ENCODE peak calls at places on chromosomes 6 and 20, in ten cellular contexts. One of them, this sample, is unnamed.

GRCh38 chr6:96795481-96795880 is 41.8 kb downstream of the GPR63 start:
- DNase-seq in MM.1S: peak
- DNase-seq in NCI-H2029: no peak
- DNase-seq in A549: no peak
- DNase-seq in hippocampal formation: no peak
- DNase-seq in OCI-LY7: no peak
- DNase-seq in nephron progenitor cell: no peak
- DNase-seq in AG08395: no peak
- DNase-seq in cardiac muscle cell: no peak
- DNase-seq in stomach: no peak
- DNase-seq in this sample: no peak

GRCh38 chr20:50014570-50015562 is 32.1 kb downstream of the SNAI1 start:
- DNase-seq in MM.1S: no peak
- DNase-seq in NCI-H2029: no peak
- DNase-seq in A549: no peak
- DNase-seq in hippocampal formation: no peak
- DNase-seq in OCI-LY7: no peak
- DNase-seq in nephron progenitor cell: peak
- DNase-seq in AG08395: peak
- DNase-seq in cardiac muscle cell: no peak
- DNase-seq in stomach: no peak
- DNase-seq in this sample: no peak

GRCh38 chr6:135842618-135843392 is 8.7 kb upstream of the PDE7B start:
- DNase-seq in MM.1S: no peak
- DNase-seq in NCI-H2029: no peak
- DNase-seq in A549: no peak
- DNase-seq in hippocampal formation: no peak
- DNase-seq in OCI-LY7: no peak
- DNase-seq in nephron progenitor cell: no peak
- DNase-seq in AG08395: no peak
- DNase-seq in cardiac muscle cell: no peak
- DNase-seq in stomach: no peak
- DNase-seq in this sample: no peak

GRCh38 chr20:31695849-31696804 is 26.5 kb downstream of the BCL2L1 start:
- DNase-seq in MM.1S: no peak
- DNase-seq in NCI-H2029: no peak
- DNase-seq in A549: peak
- DNase-seq in hippocampal formation: no peak
- DNase-seq in OCI-LY7: no peak
- DNase-seq in nephron progenitor cell: no peak
- DNase-seq in AG08395: peak
- DNase-seq in cardiac muscle cell: peak
- DNase-seq in stomach: no peak
- DNase-seq in this sample: no peak

GRCh38 chr20:10359621-10360040 is 74.4 kb downstream of the MKKS start:
- DNase-seq in MM.1S: no peak
- DNase-seq in NCI-H2029: no peak
- DNase-seq in A549: no peak
- DNase-seq in hippocampal formation: no peak
- DNase-seq in OCI-LY7: no peak
- DNase-seq in nephron progenitor cell: no peak
- DNase-seq in AG08395: no peak
- DNase-seq in cardiac muscle cell: peak
- DNase-seq in stomach: no peak
- DNase-seq in this sample: no peak

GRCh38 chr6:5205877-5206840 is 54.6 kb downstream of the LYRM4 start:
- DNase-seq in MM.1S: no peak
- DNase-seq in NCI-H2029: peak
- DNase-seq in A549: peak
- DNase-seq in hippocampal formation: peak
- DNase-seq in OCI-LY7: no peak
- DNase-seq in nephron progenitor cell: no peak
- DNase-seq in AG08395: peak
- DNase-seq in cardiac muscle cell: peak
- DNase-seq in stomach: peak
- DNase-seq in this sample: peak

GRCh38 chr6:88165877-88166492 is at the start of gene CNR1:
- DNase-seq in MM.1S: peak
- DNase-seq in NCI-H2029: peak
- DNase-seq in A549: peak
- DNase-seq in hippocampal formation: no peak
- DNase-seq in OCI-LY7: peak
- DNase-seq in nephron progenitor cell: peak
- DNase-seq in AG08395: peak
- DNase-seq in cardiac muscle cell: peak
- DNase-seq in stomach: peak
- DNase-seq in this sample: no peak

GRCh38 chr6:33080127-33081089 is 4.6 kb downstream of the HLA-DPB1 start:
- DNase-seq in MM.1S: no peak
- DNase-seq in NCI-H2029: no peak
- DNase-seq in A549: no peak
- DNase-seq in hippocampal formation: peak
- DNase-seq in OCI-LY7: no peak
- DNase-seq in nephron progenitor cell: peak
- DNase-seq in AG08395: peak
- DNase-seq in cardiac muscle cell: peak
- DNase-seq in stomach: no peak
- DNase-seq in this sample: no peak

GRCh38 chr6:142474446-142475289 is 172.9 kb downstream of the ADGRG6 start:
- DNase-seq in MM.1S: peak
- DNase-seq in NCI-H2029: no peak
- DNase-seq in A549: peak
- DNase-seq in hippocampal formation: no peak
- DNase-seq in OCI-LY7: peak
- DNase-seq in nephron progenitor cell: peak
- DNase-seq in AG08395: peak
- DNase-seq in cardiac muscle cell: peak
- DNase-seq in stomach: peak
- DNase-seq in this sample: peak

GRCh38 chr20:10006461-10006860 is 28.3 kb upstream of the ANKEF1 start:
- DNase-seq in MM.1S: no peak
- DNase-seq in NCI-H2029: no peak
- DNase-seq in A549: no peak
- DNase-seq in hippocampal formation: no peak
- DNase-seq in OCI-LY7: no peak
- DNase-seq in nephron progenitor cell: no peak
- DNase-seq in AG08395: no peak
- DNase-seq in cardiac muscle cell: no peak
- DNase-seq in stomach: no peak
- DNase-seq in this sample: no peak

GRCh38 chr20:63453029-63453523 is 19.4 kb downstream of the KCNQ2 start:
- DNase-seq in MM.1S: no peak
- DNase-seq in NCI-H2029: no peak
- DNase-seq in A549: peak
- DNase-seq in hippocampal formation: no peak
- DNase-seq in OCI-LY7: no peak
- DNase-seq in nephron progenitor cell: no peak
- DNase-seq in AG08395: peak
- DNase-seq in cardiac muscle cell: peak
- DNase-seq in stomach: no peak
- DNase-seq in this sample: peak

GRCh38 chr6:33217681-33218080 is 9.4 kb downstream of the RING1 start:
- DNase-seq in MM.1S: no peak
- DNase-seq in NCI-H2029: no peak
- DNase-seq in A549: no peak
- DNase-seq in hippocampal formation: no peak
- DNase-seq in OCI-LY7: no peak
- DNase-seq in nephron progenitor cell: no peak
- DNase-seq in AG08395: peak
- DNase-seq in cardiac muscle cell: no peak
- DNase-seq in stomach: no peak
- DNase-seq in this sample: no peak

GRCh38 chr6:88804701-88805100 is 158.7 kb downstream of the RNGTT start:
- DNase-seq in MM.1S: no peak
- DNase-seq in NCI-H2029: no peak
- DNase-seq in A549: no peak
- DNase-seq in hippocampal formation: no peak
- DNase-seq in OCI-LY7: no peak
- DNase-seq in nephron progenitor cell: no peak
- DNase-seq in AG08395: no peak
- DNase-seq in cardiac muscle cell: no peak
- DNase-seq in stomach: no peak
- DNase-seq in this sample: no peak

GRCh38 chr6:118377711-118378414 is 170.2 kb upstream of the PLN start:
- DNase-seq in MM.1S: no peak
- DNase-seq in NCI-H2029: peak
- DNase-seq in A549: no peak
- DNase-seq in hippocampal formation: no peak
- DNase-seq in OCI-LY7: no peak
- DNase-seq in nephron progenitor cell: peak
- DNase-seq in AG08395: no peak
- DNase-seq in cardiac muscle cell: no peak
- DNase-seq in stomach: no peak
- DNase-seq in this sample: no peak

GRCh38 chr6:73325656-73326055 is 28.4 kb downstream of the DPPA5 start:
- DNase-seq in MM.1S: no peak
- DNase-seq in NCI-H2029: no peak
- DNase-seq in A549: no peak
- DNase-seq in hippocampal formation: no peak
- DNase-seq in OCI-LY7: peak
- DNase-seq in nephron progenitor cell: no peak
- DNase-seq in AG08395: no peak
- DNase-seq in cardiac muscle cell: no peak
- DNase-seq in stomach: no peak
- DNase-seq in this sample: no peak

GRCh38 chr6:133889557-133890301 is 816 bp downstream of the TCF21 start:
- DNase-seq in MM.1S: no peak
- DNase-seq in NCI-H2029: no peak
- DNase-seq in A549: no peak
- DNase-seq in hippocampal formation: no peak
- DNase-seq in OCI-LY7: no peak
- DNase-seq in nephron progenitor cell: peak
- DNase-seq in AG08395: no peak
- DNase-seq in cardiac muscle cell: peak
- DNase-seq in stomach: no peak
- DNase-seq in this sample: no peak

GRCh38 chr20:55471052-55472006 is 534.0 kb downstream of the CBLN4 start:
- DNase-seq in MM.1S: no peak
- DNase-seq in NCI-H2029: no peak
- DNase-seq in A549: no peak
- DNase-seq in hippocampal formation: no peak
- DNase-seq in OCI-LY7: no peak
- DNase-seq in nephron progenitor cell: no peak
- DNase-seq in AG08395: no peak
- DNase-seq in cardiac muscle cell: no peak
- DNase-seq in stomach: no peak
- DNase-seq in this sample: no peak

GRCh38 chr6:142387997-142388815 is 86.4 kb downstream of the ADGRG6 start:
- DNase-seq in MM.1S: no peak
- DNase-seq in NCI-H2029: no peak
- DNase-seq in A549: peak
- DNase-seq in hippocampal formation: no peak
- DNase-seq in OCI-LY7: peak
- DNase-seq in nephron progenitor cell: no peak
- DNase-seq in AG08395: peak
- DNase-seq in cardiac muscle cell: peak
- DNase-seq in stomach: no peak
- DNase-seq in this sample: peak

GRCh38 chr6:25962368-25963127 is at the start of gene TRIM38:
- DNase-seq in MM.1S: peak
- DNase-seq in NCI-H2029: peak
- DNase-seq in A549: peak
- DNase-seq in hippocampal formation: peak
- DNase-seq in OCI-LY7: peak
- DNase-seq in nephron progenitor cell: no peak
- DNase-seq in AG08395: peak
- DNase-seq in cardiac muscle cell: peak
- DNase-seq in stomach: peak
- DNase-seq in this sample: peak

GRCh38 chr6:1103945-1104623 is 207.8 kb upstream of the FOXQ1 start:
- DNase-seq in MM.1S: no peak
- DNase-seq in NCI-H2029: no peak
- DNase-seq in A549: no peak
- DNase-seq in hippocampal formation: no peak
- DNase-seq in OCI-LY7: no peak
- DNase-seq in nephron progenitor cell: no peak
- DNase-seq in AG08395: peak
- DNase-seq in cardiac muscle cell: no peak
- DNase-seq in stomach: no peak
- DNase-seq in this sample: no peak

GRCh38 chr20:58307270-58307669 is 2.2 kb upstream of the RAB22A start:
- DNase-seq in MM.1S: no peak
- DNase-seq in NCI-H2029: no peak
- DNase-seq in A549: no peak
- DNase-seq in hippocampal formation: no peak
- DNase-seq in OCI-LY7: no peak
- DNase-seq in nephron progenitor cell: no peak
- DNase-seq in AG08395: no peak
- DNase-seq in cardiac muscle cell: no peak
- DNase-seq in stomach: no peak
- DNase-seq in this sample: no peak

GRCh38 chr6:159988983-159989454 is 20.1 kb downstream of the IGF2R start:
- DNase-seq in MM.1S: no peak
- DNase-seq in NCI-H2029: no peak
- DNase-seq in A549: no peak
- DNase-seq in hippocampal formation: no peak
- DNase-seq in OCI-LY7: no peak
- DNase-seq in nephron progenitor cell: no peak
- DNase-seq in AG08395: no peak
- DNase-seq in cardiac muscle cell: peak
- DNase-seq in stomach: no peak
- DNase-seq in this sample: peak

GRCh38 chr6:153015094-153015645 is 12.7 kb upstream of the MTRF1L start:
- DNase-seq in MM.1S: no peak
- DNase-seq in NCI-H2029: no peak
- DNase-seq in A549: no peak
- DNase-seq in hippocampal formation: no peak
- DNase-seq in OCI-LY7: no peak
- DNase-seq in nephron progenitor cell: no peak
- DNase-seq in AG08395: no peak
- DNase-seq in cardiac muscle cell: no peak
- DNase-seq in stomach: no peak
- DNase-seq in this sample: no peak

GRCh38 chr20:57482796-57483195 is 42.1 kb downstream of the CTCFL start:
- DNase-seq in MM.1S: no peak
- DNase-seq in NCI-H2029: no peak
- DNase-seq in A549: no peak
- DNase-seq in hippocampal formation: no peak
- DNase-seq in OCI-LY7: no peak
- DNase-seq in nephron progenitor cell: no peak
- DNase-seq in AG08395: no peak
- DNase-seq in cardiac muscle cell: no peak
- DNase-seq in stomach: no peak
- DNase-seq in this sample: no peak

GRCh38 chr6:3568396-3569082 is 111.7 kb upstream of the SLC22A23 start:
- DNase-seq in MM.1S: no peak
- DNase-seq in NCI-H2029: no peak
- DNase-seq in A549: peak
- DNase-seq in hippocampal formation: no peak
- DNase-seq in OCI-LY7: no peak
- DNase-seq in nephron progenitor cell: no peak
- DNase-seq in AG08395: no peak
- DNase-seq in cardiac muscle cell: peak
- DNase-seq in stomach: no peak
- DNase-seq in this sample: no peak

GRCh38 chr6:33817520-33817919 is 13.7 kb upstream of the MLN start:
- DNase-seq in MM.1S: no peak
- DNase-seq in NCI-H2029: peak
- DNase-seq in A549: no peak
- DNase-seq in hippocampal formation: no peak
- DNase-seq in OCI-LY7: no peak
- DNase-seq in nephron progenitor cell: no peak
- DNase-seq in AG08395: no peak
- DNase-seq in cardiac muscle cell: no peak
- DNase-seq in stomach: peak
- DNase-seq in this sample: no peak

GRCh38 chr20:49501917-49502316 is 19.4 kb upstream of the KCNB1 start:
- DNase-seq in MM.1S: no peak
- DNase-seq in NCI-H2029: no peak
- DNase-seq in A549: peak
- DNase-seq in hippocampal formation: no peak
- DNase-seq in OCI-LY7: peak
- DNase-seq in nephron progenitor cell: no peak
- DNase-seq in AG08395: no peak
- DNase-seq in cardiac muscle cell: peak
- DNase-seq in stomach: no peak
- DNase-seq in this sample: no peak

GRCh38 chr6:28814032-28814976 is 109.5 kb downstream of the TRIM27 start:
- DNase-seq in MM.1S: no peak
- DNase-seq in NCI-H2029: no peak
- DNase-seq in A549: no peak
- DNase-seq in hippocampal formation: no peak
- DNase-seq in OCI-LY7: no peak
- DNase-seq in nephron progenitor cell: peak
- DNase-seq in AG08395: no peak
- DNase-seq in cardiac muscle cell: no peak
- DNase-seq in stomach: no peak
- DNase-seq in this sample: no peak